ENCODE peak calls at places on chromosomes 11 and 22, in five cellular contexts. B is Kasumi-1; H is stimulated activated naive CD4-positive, alpha-beta T cell; V is AG04449; C is central memory CD4-positive, alpha-beta T cell. P is an unnamed sample.
A peak's percentile ranks its signal among the peaks of the same experiment; 100 is the strongest.

GRCh38 chr22:41197046-41197807 is 7.9 kb upstream of the L3MBTL2 start:
- DNase-seq in H (peak; percentile 74), C (peak; percentile 67), B (peak; percentile 70), V (no peak), P (peak; percentile 47)

GRCh38 chr22:29166180-29166579 is 39.5 kb upstream of the EMID1 start:
- DNase-seq in B (no peak), V (no peak), H (no peak), C (no peak), P (peak; percentile 39)

GRCh38 chr22:37260396-37260795 is 16.3 kb upstream of the RAC2 start:
- DNase-seq in V (no peak), H (no peak), C (no peak), B (no peak), P (no peak)

GRCh38 chr11:84819128-84819527 is 808.0 kb downstream of the DLG2 start:
- DNase-seq in V (no peak), H (no peak), B (no peak), C (no peak), P (no peak)

GRCh38 chr11:65506316-65506769 is 7.5 kb downstream of the MALAT1 start:
- DNase-seq in C (peak; percentile 42), H (peak; percentile 62), V (no peak), B (peak; percentile 43), P (no peak)

GRCh38 chr11:132888226-132888625 is 644.1 kb downstream of the OPCML start:
- DNase-seq in C (no peak), H (no peak), B (no peak), V (no peak), P (no peak)

GRCh38 chr11:65445604-65446445 is 23.2 kb downstream of the NEAT1 start:
- DNase-seq in C (no peak), V (no peak), B (no peak), H (no peak), P (no peak)

GRCh38 chr22:46360891-46361290 is 25.4 kb downstream of the TRMU start:
- DNase-seq in C (no peak), V (no peak), B (no peak), H (no peak), P (no peak)

GRCh38 chr22:21754523-21755128 is 19.0 kb upstream of the YPEL1 start:
- DNase-seq in V (no peak), H (no peak), B (peak; percentile 59), C (no peak), P (peak; percentile 93)

GRCh38 chr11:95067042-95067827 is 516 bp downstream of the SRSF8 start:
- DNase-seq in H (peak; percentile 77), V (no peak), C (peak; percentile 73), B (peak; percentile 76), P (peak; percentile 54)

GRCh38 chr22:47433627-47434026 is 671.2 kb downstream of the TBC1D22A start:
- DNase-seq in C (no peak), B (no peak), V (no peak), H (no peak), P (no peak)

GRCh38 chr11:83002047-83002446 is 69.7 kb downstream of the RAB30 start:
- DNase-seq in V (no peak), H (peak; percentile 14), B (no peak), C (no peak), P (no peak)

GRCh38 chr11:28146123-28146751 is 38.0 kb downstream of the METTL15 start:
- DNase-seq in H (no peak), B (peak; percentile 4), C (no peak), V (peak; percentile 63), P (peak; percentile 62)

GRCh38 chr11:19713221-19714092 is 820 bp downstream of the NAV2 start:
- DNase-seq in H (peak; percentile 20), V (no peak), B (no peak), C (no peak), P (no peak)

GRCh38 chr22:35217541-35217940 is 39.8 kb upstream of the HMGXB4 start:
- DNase-seq in C (no peak), V (no peak), B (no peak), H (no peak), P (no peak)

GRCh38 chr22:22394589-22394988 is 114.0 kb downstream of the ZNF280B start:
- DNase-seq in C (no peak), B (no peak), H (no peak), V (no peak), P (no peak)

GRCh38 chr11:65586676-65587075 is 8.9 kb downstream of the KCNK7 start:
- DNase-seq in H (no peak), V (no peak), B (no peak), C (no peak), P (peak; percentile 30)

GRCh38 chr11:130817608-130817944 is 98.7 kb downstream of the SNX19 start:
- DNase-seq in B (no peak), H (no peak), V (peak; percentile 62), C (no peak), P (peak; percentile 66)

GRCh38 chr11:4839851-4840549 is 9.0 kb downstream of the OR51S1 start:
- DNase-seq in B (no peak), C (no peak), H (no peak), V (no peak), P (no peak)

GRCh38 chr11:116636341-116636968 is 136.3 kb downstream of the BUD13 start:
- DNase-seq in H (no peak), C (no peak), B (no peak), V (no peak), P (no peak)

GRCh38 chr11:109864834-109865557 is 228.2 kb upstream of the ZC3H12C start:
- DNase-seq in B (no peak), H (no peak), C (no peak), V (peak; percentile 24), P (peak; percentile 58)

GRCh38 chr11:115980336-115980735 is 476.1 kb upstream of the CADM1 start:
- DNase-seq in V (no peak), C (no peak), H (no peak), B (no peak), P (no peak)

GRCh38 chr11:125071408-125071807 is 8.3 kb downstream of the SLC37A2 start:
- DNase-seq in H (no peak), C (no peak), B (no peak), V (no peak), P (peak; percentile 15)

GRCh38 chr22:26168934-26169311 is 339 bp upstream of the SEZ6L start:
- DNase-seq in B (no peak), C (no peak), V (no peak), H (no peak), P (no peak)

GRCh38 chr11:105942951-105943350 is 79.1 kb downstream of the MSANTD4 start:
- DNase-seq in B (no peak), V (no peak), C (no peak), H (no peak), P (no peak)

GRCh38 chr11:64522036-64522435 is 69.0 kb upstream of the SLC22A12 start:
- DNase-seq in B (no peak), C (no peak), H (no peak), V (no peak), P (no peak)

GRCh38 chr11:130769782-130770565 is 146.3 kb downstream of the SNX19 start:
- DNase-seq in C (no peak), V (no peak), B (no peak), H (no peak), P (no peak)

P was measured in MV-4-11.